ENCODE peak calls at places on chromosomes 11 and 22, in eight cellular contexts. Z is HCT116, D is cardiac fibroblast, Q is prostate gland, F is dorsolateral prefrontal cortex, X is HepG2, R is thoracic aorta, P is foreskin fibroblast. A is an unnamed sample.
A peak's percentile ranks its signal among the peaks of the same experiment; 100 is the strongest.

GRCh38 chr11:125463590-125464265 is 32.3 kb downstream of the FEZ1 start:
- DNase-seq in D (peak; percentile 24), Q (no peak), X (no peak), F (no peak), R (no peak), Z (no peak), P (peak; percentile 20), A (no peak)

GRCh38 chr11:10490032-10490397 is 35.0 kb downstream of the AMPD3 start:
- DNase-seq in R (no peak), X (no peak), P (no peak), Z (no peak), D (no peak), Q (no peak), F (no peak), A (no peak)

GRCh38 chr11:2860636-2861035 is 24.9 kb downstream of the CDKN1C start:
- DNase-seq in X (peak; percentile 57), Z (no peak), Q (no peak), P (peak; percentile 51), F (no peak), D (peak; percentile 49), R (no peak), A (no peak)

GRCh38 chr22:31872209-31872608 is 72.1 kb upstream of the YWHAH start:
- DNase-seq in D (no peak), Z (no peak), F (no peak), X (peak; percentile 33), Q (no peak), R (no peak), P (no peak), A (no peak)

GRCh38 chr22:26364066-26365015 is 64.7 kb upstream of the ASPHD2 start:
- DNase-seq in Q (peak; percentile 25), R (no peak), X (peak; percentile 72), F (peak; percentile 73), D (peak; percentile 88), P (peak; percentile 85), Z (peak; percentile 79), A (peak; percentile 37)

GRCh38 chr11:72227316-72228228 is 3.0 kb downstream of the INPPL1 start:
- DNase-seq in P (peak; percentile 57), Z (no peak), F (no peak), R (no peak), D (peak; percentile 19), X (no peak), Q (no peak), A (no peak)

GRCh38 chr22:42648368-42649260 is 578 bp downstream of the CYB5R3 start:
- DNase-seq in Q (peak; percentile 46), Z (no peak), R (no peak), X (peak; percentile 82), D (peak; percentile 43), F (no peak), P (peak; percentile 65), A (peak; percentile 64)

GRCh38 chr11:93220078-93220477 is 22.3 kb upstream of the SLC36A4 start:
- DNase-seq in R (no peak), Z (no peak), Q (no peak), D (no peak), F (no peak), X (no peak), P (no peak), A (no peak)

GRCh38 chr11:77705195-77705876 is 67.7 kb upstream of the CLNS1A start:
- DNase-seq in D (peak; percentile 71), Q (no peak), P (peak; percentile 34), R (no peak), Z (peak; percentile 71), X (peak; percentile 71), F (no peak), A (no peak)

DNA sequence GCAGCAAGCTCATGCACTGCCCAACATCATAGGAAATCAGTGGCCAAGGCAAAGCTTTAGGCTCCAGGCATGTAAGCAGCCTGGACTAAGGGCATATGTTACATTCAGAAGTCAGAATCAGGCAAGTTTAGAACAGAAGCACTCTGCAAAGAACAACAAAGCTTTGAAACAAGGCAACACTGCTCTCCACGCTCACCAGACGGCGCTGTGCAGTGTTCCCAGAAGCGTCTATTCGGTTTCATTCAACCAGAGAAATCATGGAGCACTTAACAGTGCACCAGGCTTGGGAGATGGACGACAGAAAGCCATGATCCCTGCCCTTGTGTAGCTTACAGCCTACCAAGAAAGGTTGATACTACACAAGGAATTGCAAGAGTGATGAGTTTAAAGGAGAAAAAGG is 555.8 kb downstream of the BUD13 start:
- DNase-seq in P (peak; percentile 8), F (peak; percentile 66), X (peak; percentile 34), Q (peak; percentile 11), Z (peak; percentile 27), D (peak; percentile 47), R (no peak), A (no peak)
- TF ChIP-seq CTCF in P (peak; percentile 69), F (peak; percentile 72), X (peak; percentile 72), Q (peak; percentile 47), Z (peak; percentile 91), D (peak; percentile 65), R (no peak), A (peak; percentile 85)

GRCh38 chr11:61587951-61588695 is 7.2 kb upstream of the SYT7 start:
- DNase-seq in Z (peak; percentile 46), P (peak; percentile 54), R (no peak), D (no peak), X (no peak), F (no peak), Q (peak; percentile 85), A (no peak)

GRCh38 chr11:61587541-61587941 is 6.7 kb upstream of the SYT7 start:
- DNase-seq in Z (no peak), D (no peak), X (no peak), F (no peak), P (peak; percentile 73), R (no peak), Q (peak; percentile 58), A (no peak)

GRCh38 chr11:61589961-61590360 is 9.1 kb upstream of the SYT7 start:
- DNase-seq in Q (no peak), P (no peak), R (no peak), X (no peak), Z (no peak), F (no peak), D (no peak), A (no peak)

GRCh38 chr11:61585115-61585514 is 4.2 kb upstream of the SYT7 start:
- DNase-seq in F (no peak), Q (no peak), X (no peak), R (no peak), D (no peak), Z (no peak), P (no peak), A (no peak)

GRCh38 chr11:61586792-61587430 is 6.0 kb upstream of the SYT7 start:
- DNase-seq in Q (peak; percentile 84), R (no peak), X (peak; percentile 46), D (no peak), F (no peak), Z (no peak), P (no peak), A (no peak)
- H3K4me3 ChIP-seq in Q (peak overlapping the region; percentile 38), R (peak overlapping the region; percentile 83), X (no peak overlapping the region), D (no peak overlapping the region), F (peak overlapping the region; percentile 57), Z (peak overlapping the region; percentile 66), P (peak overlapping the region; percentile 40), A (no peak overlapping the region)

GRCh38 chr11:47642099-47642855 is at the start of gene MTCH2:
- DNase-seq in R (peak; percentile 83), F (peak; percentile 95), Z (peak; percentile 91), P (peak; percentile 99), X (peak; percentile 95), D (peak; percentile 98), Q (peak; percentile 94), A (peak; percentile 98)
- TF ChIP-seq CTCF in R (no peak), F (peak; percentile 49), Z (peak; percentile 18), P (no peak), X (peak; percentile 71), D (peak; percentile 11), Q (peak; percentile 56), A (peak; percentile 25)

GRCh38 chr11:123190504-123190903 is 4.5 kb downstream of the CLMP start:
- DNase-seq in X (no peak), Q (no peak), P (peak; percentile 55), R (no peak), Z (no peak), F (no peak), D (peak; percentile 16), A (no peak)

GRCh38 chr11:123194308-123195181 is 503 bp downstream of the CLMP start:
- DNase-seq in R (no peak), F (no peak), P (peak; percentile 84), X (no peak), Q (no peak), Z (no peak), D (no peak), A (no peak)

GRCh38 chr11:123188508-123189165 is 6.4 kb downstream of the CLMP start:
- DNase-seq in D (peak; percentile 86), Q (no peak), R (no peak), P (peak; percentile 94), X (no peak), Z (no peak), F (no peak), A (no peak)

GRCh38 chr11:123193742-123194141 is 1.3 kb downstream of the CLMP start:
- DNase-seq in R (no peak), F (no peak), X (no peak), Z (no peak), Q (no peak), D (no peak), P (peak; percentile 54), A (no peak)

DNA sequence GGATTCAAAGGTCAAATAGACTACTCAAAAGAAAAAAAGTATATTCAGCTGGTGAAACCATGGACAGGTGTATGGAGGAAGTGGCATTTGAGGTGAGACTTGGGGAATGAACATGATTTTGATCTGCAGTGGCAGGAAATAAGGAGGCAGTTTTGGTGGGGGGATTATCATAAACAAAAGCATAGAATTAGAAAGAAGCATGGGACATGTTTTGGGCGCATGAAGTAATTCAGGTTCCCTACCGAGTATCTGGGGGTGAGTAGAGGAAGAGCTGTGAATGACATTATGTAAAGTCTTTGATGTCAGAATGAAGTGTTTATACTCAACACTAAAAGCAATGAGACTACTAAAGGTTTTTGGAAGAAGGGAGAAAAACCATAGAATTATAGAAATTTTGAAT is 3.1 kb downstream of the CLMP start:
- DNase-seq in R (no peak), Q (no peak), X (no peak), Z (no peak), F (no peak), P (no peak), D (no peak), A (no peak)
- H3K4me3 ChIP-seq in R (peak overlapping the region; percentile 77), Q (no peak overlapping the region), X (no peak overlapping the region), Z (no peak overlapping the region), F (no peak overlapping the region), P (peak overlapping the region; percentile 95), D (no peak overlapping the region), A (no peak overlapping the region)

GRCh38 chr11:22476589-22476988 is 138.4 kb downstream of the SLC17A6 start:
- DNase-seq in Q (no peak), R (no peak), D (no peak), P (no peak), X (no peak), F (no peak), Z (no peak), A (no peak)

GRCh38 chr11:22474621-22475020 is 136.4 kb downstream of the SLC17A6 start:
- DNase-seq in P (no peak), Q (no peak), R (no peak), F (no peak), Z (no peak), D (no peak), X (no peak), A (no peak)

GRCh38 chr11:22467741-22468140 is 129.6 kb downstream of the SLC17A6 start:
- DNase-seq in D (no peak), F (no peak), Z (no peak), P (no peak), R (no peak), X (no peak), Q (no peak), A (no peak)

GRCh38 chr11:22471405-22471804 is 133.2 kb downstream of the SLC17A6 start:
- DNase-seq in R (no peak), F (no peak), X (no peak), Q (no peak), D (no peak), P (no peak), Z (no peak), A (no peak)

GRCh38 chr11:22472306-22472705 is 134.1 kb downstream of the SLC17A6 start:
- DNase-seq in P (no peak), X (no peak), Q (no peak), F (no peak), Z (no peak), R (no peak), D (peak; percentile 36), A (no peak)
- TF ChIP-seq CTCF in P (no peak), X (no peak), Q (no peak), F (no peak), Z (peak; percentile 19), R (no peak), D (peak; percentile 32), A (no peak)